ENCODE peak calls at places on chromosomes 11 and 22, in four cellular contexts. Z is progenitor cell of endocrine pancreas, M is foreskin fibroblast, D is brain microvascular endothelial cell. U is an unnamed sample.
A peak's percentile ranks its signal among the peaks of the same experiment; 100 is the strongest.

GRCh38 chr11:134532921-134533421 is 120.9 kb upstream of the B3GAT1 start:
- DNase-seq in D (no peak), M (no peak), Z (no peak), U (peak; percentile 11)

GRCh38 chr11:18844753-18845367 is 53.3 kb upstream of the PTPN5 start:
- DNase-seq in Z (no peak), D (peak; percentile 37), M (peak; percentile 45), U (no peak)

GRCh38 chr22:17087176-17088131 is 2.7 kb downstream of the IL17RA start:
- DNase-seq in M (peak; percentile 30), Z (no peak), D (peak; percentile 34), U (no peak)

GRCh38 chr11:1919428-1920127 is at the start of gene TNNT3:
- DNase-seq in M (no peak), D (no peak), Z (no peak), U (no peak)

GRCh38 chr11:105177658-105178057 is 38.1 kb upstream of the CARD18 start:
- DNase-seq in Z (no peak), D (peak; percentile 77), M (peak; percentile 83), U (no peak)

GRCh38 chr11:126113515-126113957 is 50.9 kb upstream of the CDON start:
- DNase-seq in D (peak; percentile 80), Z (no peak), M (peak; percentile 97), U (peak; percentile 96)

GRCh38 chr22:20429254-20430100 is 8.1 kb downstream of the SCARF2 start:
- DNase-seq in D (no peak), Z (no peak), M (no peak), U (peak; percentile 56)

GRCh38 chr11:37411289-37411688 is 813.3 kb upstream of the RAG2 start:
- DNase-seq in D (no peak), M (no peak), Z (no peak), U (no peak)

GRCh38 chr11:4830909-4831308 is 9.8 kb downstream of the OR51F2 start:
- DNase-seq in D (no peak), Z (no peak), M (no peak), U (no peak)

GRCh38 chr22:32042924-32043323 is at the start of gene SLC5A1:
- DNase-seq in M (no peak), D (no peak), Z (no peak), U (no peak)

GRCh38 chr11:108302121-108302785 is 79.4 kb downstream of the ATM start:
- DNase-seq in Z (no peak), D (no peak), M (peak; percentile 35), U (no peak)

GRCh38 chr22:31646186-31647019 is 15.6 kb downstream of the PISD start:
- DNase-seq in D (peak; percentile 97), M (peak; percentile 95), Z (no peak), U (no peak)

GRCh38 chr11:25566298-25567200 is 765.4 kb upstream of the ANO3 start:
- DNase-seq in D (no peak), M (no peak), Z (no peak), U (peak; percentile 17)

GRCh38 chr22:28563636-28564035 is 116.0 kb downstream of the TTC28 start:
- DNase-seq in Z (no peak), M (no peak), D (no peak), U (no peak)

GRCh38 chr11:117259417-117259816 is 26.9 kb downstream of the RNF214 start:
- DNase-seq in D (peak; percentile 12), Z (no peak), M (peak; percentile 71), U (no peak)

GRCh38 chr22:27670701-27671412 is 130.7 kb downstream of the MN1 start:
- DNase-seq in D (no peak), Z (peak; percentile 83), M (no peak), U (peak; percentile 83)

GRCh38 chr22:47783433-47784366 is 1021.2 kb downstream of the TBC1D22A start:
- DNase-seq in D (no peak), M (no peak), Z (no peak), U (no peak)

GRCh38 chr11:101100601-101101000 is 29.0 kb downstream of the PGR start:
- DNase-seq in D (no peak), Z (no peak), M (no peak), U (no peak)

GRCh38 chr11:123304828-123305530 is 109.9 kb upstream of the CLMP start:
- DNase-seq in Z (no peak), D (no peak), M (no peak), U (no peak)

GRCh38 chr11:124644426-124645280 is 22.0 kb downstream of the TBRG1 start:
- DNase-seq in M (peak; percentile 87), D (peak; percentile 81), Z (peak; percentile 33), U (peak; percentile 64)

GRCh38 chr11:118068206-118068944 is 8.5 kb upstream of the TMPRSS4 start:
- DNase-seq in M (no peak), D (no peak), Z (no peak), U (no peak)

GRCh38 chr11:83257638-83258229 is 28.4 kb downstream of the CCDC90B start:
- DNase-seq in Z (no peak), M (peak; percentile 90), D (peak; percentile 76), U (no peak)

GRCh38 chr11:73335204-73335923 is 27.3 kb downstream of the ARHGEF17 start:
- DNase-seq in Z (peak; percentile 90), D (peak; percentile 78), M (peak; percentile 90), U (peak; percentile 87)

GRCh38 chr11:72045849-72046248 is 34.5 kb downstream of the NUMA1 start:
- DNase-seq in Z (no peak), D (no peak), M (peak; percentile 75), U (no peak)

GRCh38 chr11:119608781-119609180 is 120.2 kb downstream of the NECTIN1 start:
- DNase-seq in M (no peak), D (no peak), Z (no peak), U (no peak)

GRCh38 chr22:25643232-25644000 is 78.9 kb downstream of the GRK3 start:
- DNase-seq in M (no peak), D (no peak), Z (no peak), U (no peak)

GRCh38 chr22:25641650-25642049 is 77.2 kb downstream of the GRK3 start:
- DNase-seq in Z (no peak), D (no peak), M (no peak), U (no peak)

GRCh38 chr22:25645266-25645665 is 80.8 kb downstream of the GRK3 start:
- DNase-seq in M (peak; percentile 78), Z (no peak), D (peak; percentile 34), U (no peak)

GRCh38 chr22:25645964-25646363 is 81.5 kb downstream of the GRK3 start:
- DNase-seq in D (no peak), Z (no peak), M (peak; percentile 47), U (no peak)

DNA sequence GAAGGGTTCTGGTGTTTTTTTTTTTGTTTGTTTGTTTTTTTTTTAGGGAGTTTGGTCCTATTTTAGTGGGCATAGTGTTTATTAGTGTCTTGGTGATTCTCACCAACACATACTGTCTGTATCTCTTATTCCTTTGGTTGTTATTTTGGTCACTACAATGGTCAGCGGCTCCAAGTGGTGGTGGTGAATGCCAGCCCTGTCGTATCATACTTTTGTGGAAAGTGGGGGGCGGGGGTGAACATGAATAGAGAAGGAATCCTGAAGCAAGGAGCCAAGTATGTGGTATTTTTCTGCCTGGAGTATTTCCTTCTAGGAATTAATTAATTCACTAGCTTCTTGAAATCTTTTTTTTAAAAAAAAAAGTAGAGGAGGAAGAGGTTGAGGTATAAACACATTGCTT is 79.6 kb downstream of the GRK3 start:
- DNase-seq in D (peak; percentile 22), M (peak; percentile 25), Z (no peak), U (no peak)
- TF ChIP-seq CTCF in D (no peak), M (no peak), Z (no peak), U (no peak)

DNA sequence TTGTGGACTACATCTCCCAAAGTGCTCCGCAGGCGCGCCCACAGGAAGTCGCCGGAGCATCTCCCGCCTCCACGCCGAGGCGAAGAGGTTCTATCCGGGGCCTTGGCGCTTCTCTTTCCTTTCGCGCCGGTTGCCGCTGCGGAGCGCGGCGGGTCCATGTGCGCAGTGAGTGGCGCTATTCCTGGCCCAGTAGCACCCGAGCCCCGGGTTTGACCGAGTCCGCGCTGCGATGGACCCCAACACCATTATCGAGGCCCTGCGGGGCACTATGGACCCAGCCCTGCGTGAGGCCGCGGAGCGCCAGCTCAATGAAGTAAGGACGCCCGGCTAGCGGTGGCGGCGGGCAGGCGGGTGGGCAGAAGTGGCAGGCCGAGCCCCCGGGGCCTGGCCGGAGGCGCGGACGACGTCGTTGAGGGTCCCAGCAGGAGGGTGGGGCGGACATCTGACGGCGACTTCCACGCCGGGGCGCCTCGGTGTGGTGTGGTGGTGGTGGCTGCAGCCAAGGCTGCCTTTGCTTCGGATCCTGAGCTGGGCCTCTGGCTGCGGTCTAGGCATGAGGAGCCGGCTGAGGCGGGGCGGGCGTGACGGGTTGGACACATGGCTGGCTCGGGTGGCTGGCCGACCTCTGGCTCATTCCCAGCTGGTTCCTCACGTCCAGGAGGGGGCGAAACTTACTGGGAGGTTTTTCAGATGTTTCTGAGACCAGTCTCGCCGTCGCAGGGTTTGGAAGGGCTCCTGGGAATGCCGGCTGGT is at the start of gene IPO7:
- DNase-seq in Z (peak; percentile 64), D (peak; percentile 89), M (peak; percentile 97), U (peak; percentile 96)
- TF ChIP-seq CTCF in Z (peak; percentile 25), D (peak; percentile 63), M (peak; percentile 32), U (no peak)

GRCh38 chr22:37423283-37423682 is 4.0 kb downstream of the ELFN2 start:
- DNase-seq in D (no peak), Z (no peak), M (no peak), U (no peak)
- TF ChIP-seq CTCF in D (no peak), Z (no peak), M (no peak), U (no peak)

GRCh38 chr22:36904260-36904659 is 9.2 kb upstream of the CSF2RB start:
- DNase-seq in M (no peak), Z (no peak), D (no peak), U (no peak)
- TF ChIP-seq CTCF in M (no peak), Z (peak; percentile 6), D (peak; percentile 12), U (no peak)

GRCh38 chr11:14644396-14645246 is 1.0 kb downstream of the PDE3B start:
- DNase-seq in Z (peak; percentile 47), M (peak; percentile 62), D (no peak), U (peak; percentile 50)
- TF ChIP-seq CTCF in Z (no peak), M (peak; percentile 2), D (no peak), U (peak; percentile 8)

DNA sequence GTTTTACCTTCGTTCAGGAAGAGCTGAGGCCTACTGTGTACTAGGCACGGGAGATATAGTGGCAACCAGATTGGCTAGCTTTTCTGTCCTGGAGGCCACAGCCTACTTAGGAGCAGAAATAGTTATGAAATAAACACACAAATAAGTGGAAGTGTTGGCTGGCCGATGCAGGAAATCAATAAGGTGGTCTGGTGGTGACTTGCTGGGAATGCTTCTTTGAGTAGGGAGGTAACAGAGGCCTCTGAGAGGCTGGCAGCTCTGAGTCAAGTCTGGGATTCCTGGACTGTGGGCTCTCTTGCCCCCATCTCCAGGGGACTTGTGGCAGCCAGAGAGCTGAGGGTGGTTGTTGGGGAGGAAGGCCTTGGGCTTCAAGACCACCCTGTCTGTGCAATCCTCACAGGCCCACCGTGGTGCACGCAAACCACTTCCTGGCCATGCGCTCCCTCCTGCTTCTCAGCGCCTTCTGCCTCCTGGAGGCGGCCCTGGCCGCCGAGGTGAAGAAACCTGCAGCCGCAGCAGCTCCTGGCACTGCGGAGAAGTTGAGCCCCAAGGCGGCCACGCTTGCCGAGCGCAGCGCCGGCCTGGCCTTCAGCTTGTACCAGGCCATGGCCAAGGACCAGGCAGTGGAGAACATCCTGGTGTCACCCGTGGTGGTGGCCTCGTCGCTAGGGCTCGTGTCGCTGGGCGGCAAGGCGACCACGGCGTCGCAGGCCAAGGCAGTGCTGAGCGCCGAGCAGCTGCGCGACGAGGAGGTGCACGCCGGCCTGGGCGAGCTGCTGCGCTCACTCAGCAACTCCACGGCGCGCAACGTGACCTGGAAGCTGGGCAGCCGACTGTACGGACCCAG is 4.1 kb downstream of the SERPINH1 start:
- DNase-seq in D (no peak), Z (no peak), M (no peak), U (no peak)
- TF ChIP-seq CTCF in D (no peak), Z (no peak), M (no peak), U (no peak)